ENCODE peak calls at places on chromosome 17, in ten cellular contexts. I, E, M, F, D, V, R, B, A and C are unnamed samples.

GRCh38 chr17:58263773-58264172 is 17.0 kb downstream of the MPO start:
- DNase-seq in A (no peak), M (no peak), F (no peak), E (no peak), I (no peak), B (no peak), R (no peak), D (no peak), V (no peak), C (no peak)

GRCh38 chr17:2262146-2262587 is 41.4 kb downstream of the SMG6 start:
- DNase-seq in D (peak), F (no peak), V (no peak), A (no peak), E (no peak), M (peak), I (no peak), R (no peak), B (no peak), C (no peak)

GRCh38 chr17:68401288-68401687 is 56.0 kb downstream of the WIPI1 start:
- DNase-seq in B (no peak), R (no peak), E (no peak), D (no peak), M (no peak), A (no peak), I (no peak), F (no peak), V (no peak), C (no peak)

GRCh38 chr17:37570527-37571093 is 38.6 kb downstream of the SYNRG start:
- DNase-seq in M (peak), A (peak), R (no peak), V (peak), B (peak), E (no peak), D (no peak), F (no peak), I (peak), C (no peak)

GRCh38 chr17:1720856-1721386 is 3.6 kb upstream of the WDR81 start:
- DNase-seq in E (peak), M (peak), B (peak), A (peak), I (peak), F (no peak), V (peak), D (no peak), R (no peak), C (peak)

GRCh38 chr17:49746791-49747490 is 17.0 kb downstream of the FAM117A start:
- DNase-seq in D (no peak), A (peak), E (no peak), F (no peak), I (no peak), B (no peak), R (no peak), V (no peak), M (peak), C (no peak)

GRCh38 chr17:14442798-14443553 is 142.1 kb downstream of the HS3ST3B1 start:
- DNase-seq in D (no peak), R (no peak), I (no peak), M (no peak), F (no peak), A (no peak), E (no peak), B (no peak), V (no peak), C (no peak)

GRCh38 chr17:36907407-36907806 is 29.9 kb upstream of the LHX1 start:
- DNase-seq in D (no peak), M (no peak), R (no peak), V (no peak), B (no peak), A (no peak), E (no peak), F (no peak), I (no peak), C (no peak)

GRCh38 chr17:67606471-67606870 is 111.3 kb upstream of the NOL11 start:
- DNase-seq in A (no peak), V (no peak), I (no peak), M (no peak), D (no peak), E (no peak), F (no peak), R (no peak), B (no peak), C (no peak)